ENCODE peak calls at places on chromosomes 6 and 20, in eight cellular contexts. W, E, I, M, K, T, H and L are unnamed samples. For H3K9me3, the result is how much of the 10 kb centered on the place peaks cover.

GRCh38 chr6:39102024-39102820 is 12.8 kb downstream of the SAYSD1 start:
- DNase-seq in I (peak), W (no peak), M (peak), K (peak), E (no peak), T (peak), H (no peak), L (peak)

GRCh38 chr20:20461526-20461925 is 93.6 kb downstream of the INSM1 start:
- DNase-seq in M (no peak), T (no peak), K (no peak), W (no peak), H (no peak), E (no peak), I (no peak), L (no peak)

GRCh38 chr6:145204258-145204766 is 531.0 kb downstream of the EPM2A start:
- DNase-seq in I (no peak), M (no peak), W (no peak), K (no peak), E (no peak), T (no peak), H (no peak), L (no peak)

GRCh38 chr6:41271901-41272395 is 14.5 kb downstream of the TREM1 start:
- DNase-seq in H (peak), T (no peak), I (no peak), K (no peak), E (peak), M (no peak), W (no peak), L (no peak)

GRCh38 chr6:64838726-64839125 is 868.3 kb downstream of the EYS start:
- DNase-seq in E (no peak), M (peak), K (no peak), I (no peak), W (no peak), T (no peak), H (no peak), L (no peak)

GRCh38 chr6:34001706-34002645 is 143.9 kb downstream of the GRM4 start:
- DNase-seq in M (no peak), H (no peak), I (no peak), K (no peak), E (no peak), T (no peak), W (no peak), L (no peak)

GRCh38 chr6:105135907-105136432 is 43.8 kb downstream of the POPDC3 start:
- DNase-seq in E (no peak), T (peak), M (peak), H (no peak), W (no peak), K (peak), I (no peak), L (no peak)

GRCh38 chr20:3431109-3431508 is 23.6 kb upstream of the DNAAF9 start:
- DNase-seq in K (peak), W (no peak), I (no peak), T (peak), M (no peak), E (no peak), H (no peak), L (no peak)

GRCh38 chr20:59328071-59328470 is 27.7 kb downstream of the EDN3 start:
- DNase-seq in H (no peak), E (no peak), T (no peak), I (no peak), M (no peak), K (no peak), W (no peak), L (no peak)

GRCh38 chr6:132703936-132704335 is 9.9 kb downstream of the VNN1 start:
- DNase-seq in K (no peak), W (no peak), M (no peak), I (no peak), E (no peak), T (no peak), H (no peak), L (no peak)

GRCh38 chr20:50919567-50919966 is 11.7 kb downstream of the ADNP start:
- DNase-seq in K (peak), H (peak), W (peak), E (no peak), T (peak), I (no peak), M (no peak), L (no peak)

GRCh38 chr20:4082406-4083102 is 67.2 kb upstream of the RNF24 start:
- DNase-seq in T (peak), I (peak), W (no peak), M (no peak), H (peak), K (peak), E (peak), L (no peak)

GRCh38 chr20:57434390-57434700 is 43.1 kb downstream of the RBM38 start:
- DNase-seq in E (no peak), T (no peak), H (no peak), I (no peak), K (no peak), W (no peak), M (no peak), L (no peak)

GRCh38 chr6:41723936-41724637 is 11.3 kb downstream of the TFEB start:
- DNase-seq in E (no peak), I (no peak), T (no peak), M (no peak), H (peak), W (no peak), K (no peak), L (no peak)

GRCh38 chr6:165961236-165961751 is 206.4 kb downstream of the TBXT start:
- DNase-seq in T (no peak), H (no peak), W (no peak), I (no peak), M (no peak), E (no peak), K (no peak), L (no peak)

GRCh38 chr6:44896701-44897100 is 431.4 kb upstream of the RUNX2 start:
- DNase-seq in E (no peak), W (no peak), H (no peak), T (no peak), M (no peak), K (no peak), I (no peak), L (no peak)

GRCh38 chr6:14366880-14367279 is 249.3 kb downstream of the CD83 start:
- DNase-seq in W (no peak), E (no peak), M (no peak), I (no peak), T (no peak), K (no peak), H (no peak), L (no peak)

GRCh38 chr20:17680836-17681740 is 954 bp downstream of the RRBP1 start:
- DNase-seq in W (peak), K (peak), I (peak), T (peak), E (peak), M (peak), H (peak), L (no peak)

GRCh38 chr20:36030143-36030542 is 61.8 kb downstream of the CNBD2 start:
- DNase-seq in W (peak), I (no peak), H (no peak), M (no peak), K (no peak), T (no peak), E (no peak), L (no peak)

GRCh38 chr6:85756982-85757381 is 114.3 kb upstream of the SYNCRIP start:
- DNase-seq in E (no peak), W (no peak), I (peak), M (peak), T (peak), H (no peak), K (peak), L (no peak)
- TF ChIP-seq CTCF in E (peak), W (peak), I (peak), M (no peak), T (peak), H (no peak), K (peak), L (peak)

GRCh38 chr20:29409833-29410804 is 1847.3 kb upstream of the DEFB115 start:
- DNase-seq in M (no peak), E (no peak), H (no peak), T (no peak), I (no peak), W (no peak), K (no peak), L (no peak)
- H3K9me3 ChIP-seq in M (under half), E (under half), H (under half), T (under half), I (under half), W (under half), K (under half), L (half or more)

GRCh38 chr6:156841508-156841907 is 64.3 kb downstream of the ARID1B start:
- DNase-seq in M (no peak), H (no peak), W (no peak), E (no peak), I (no peak), T (no peak), K (no peak), L (no peak)
- H3K27ac ChIP-seq in M (no peak), H (no peak), W (no peak), E (no peak), I (peak), T (no peak), K (no peak), L (no peak)

GRCh38 chr6:67909354-67909753 is 725.7 kb upstream of the ADGRB3 start:
- DNase-seq in W (no peak), T (no peak), H (no peak), I (no peak), K (no peak), M (no peak), E (no peak), L (no peak)

DNA sequence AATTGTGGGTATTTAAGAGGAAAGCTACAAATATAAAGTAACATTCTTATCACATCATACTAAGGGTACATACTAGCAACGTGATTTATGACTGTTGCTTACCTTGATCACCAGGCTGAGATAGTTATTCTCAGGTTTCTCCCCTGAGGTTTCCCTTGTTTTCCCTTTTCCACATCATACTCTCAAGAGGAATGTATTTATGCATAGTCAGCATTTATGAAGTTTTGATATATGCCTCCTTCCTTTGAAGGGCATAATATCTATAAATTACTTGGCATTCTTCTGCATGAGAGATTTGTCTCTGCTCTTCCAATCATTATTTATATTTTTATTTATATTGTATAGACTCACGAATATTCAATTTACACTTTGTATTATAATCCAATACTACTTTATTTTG is 726.7 kb upstream of the ADGRB3 start:
- DNase-seq in W (no peak), M (no peak), E (no peak), I (no peak), H (no peak), K (no peak), T (no peak), L (no peak)
- TF ChIP-seq CTCF in W (no peak), M (no peak), E (no peak), I (no peak), H (no peak), K (no peak), T (no peak), L (no peak)